ENCODE peak calls at places on chromosomes 6 and 20, in five cellular contexts. Q, P, C, U and V are unnamed samples.

GRCh38 chr6:44292661-44293365 is 20.3 kb downstream of the AARS2 start:
- DNase-seq in Q (no peak), P (no peak), C (no peak), U (no peak), V (no peak)

GRCh38 chr6:36114798-36115408 is 15.4 kb upstream of the MAPK13 start:
- DNase-seq in Q (no peak), P (no peak), C (no peak), U (no peak), V (no peak)

GRCh38 chr6:34457747-34458462 is 8.0 kb upstream of the PACSIN1 start:
- DNase-seq in Q (no peak), P (no peak), C (no peak), U (no peak), V (no peak)

GRCh38 chr6:46325561-46326525 is 155.1 kb upstream of the ENPP5 start:
- DNase-seq in Q (peak), P (no peak), C (peak), U (peak), V (peak)

GRCh38 chr20:6692566-6693168 is 74.8 kb upstream of the BMP2 start:
- DNase-seq in Q (peak), P (no peak), C (no peak), U (no peak), V (peak)

GRCh38 chr6:150590448-150590847 is 9.2 kb upstream of the PLEKHG1 start:
- DNase-seq in Q (peak), P (no peak), C (no peak), U (no peak), V (no peak)

GRCh38 chr6:92723390-92723931 is 695.9 kb downstream of the EPHA7 start:
- DNase-seq in Q (no peak), P (no peak), C (no peak), U (no peak), V (no peak)

GRCh38 chr6:43887906-43888683 is 118.1 kb downstream of the VEGFA start:
- DNase-seq in Q (no peak), P (no peak), C (no peak), U (no peak), V (no peak)

GRCh38 chr6:498795-499231 is 107.3 kb downstream of the IRF4 start:
- DNase-seq in Q (no peak), P (no peak), C (no peak), U (no peak), V (no peak)